ENCODE peak calls at places on chromosomes 11 and 22, in ten cellular contexts. G is A549, L is transverse colon, U is sigmoid colon, D is endothelial cell of umbilical vein, O is uterus, W is IMR-90, F is K562, Y is tibial nerve, T is right lobe of liver. V is an unnamed sample.

GRCh38 chr22:35457729-35458546 is 58.0 kb downstream of the MCM5 start:
- DNase-seq in W (peak; percentile 34), U (no peak), Y (no peak), G (no peak), D (no peak), O (no peak), T (no peak), L (no peak), F (no peak), V (no peak)

GRCh38 chr11:32374261-32374711 is 61.1 kb downstream of the WT1 start:
- DNase-seq in G (peak; percentile 41), F (peak; percentile 75), W (peak; percentile 15), T (no peak), O (peak; percentile 51), D (peak; percentile 35), Y (no peak), U (no peak), L (peak; percentile 48), V (no peak)

GRCh38 chr11:12544986-12545775 is 129.0 kb upstream of the TEAD1 start:
- DNase-seq in D (no peak), W (peak; percentile 59), U (no peak), F (no peak), Y (no peak), T (no peak), O (no peak), L (no peak), G (no peak), V (no peak)

GRCh38 chr11:111718436-111719325 is 47.5 kb downstream of the PPP2R1B start:
- DNase-seq in F (no peak), U (peak; percentile 73), O (no peak), W (peak; percentile 91), L (peak; percentile 57), G (no peak), T (no peak), Y (no peak), D (peak; percentile 87), V (no peak)

GRCh38 chr22:45305456-45306065 is 4.2 kb upstream of the FAM118A start:
- DNase-seq in W (no peak), T (no peak), F (no peak), O (no peak), D (no peak), L (peak; percentile 47), U (no peak), G (no peak), Y (no peak), V (no peak)

GRCh38 chr22:49979587-49980264 is 19.2 kb downstream of the PIM3 start:
- DNase-seq in F (peak; percentile 45), U (no peak), G (peak; percentile 33), L (peak; percentile 53), T (no peak), Y (no peak), O (no peak), D (peak; percentile 53), W (no peak), V (no peak)

GRCh38 chr22:35582218-35582860 is 34.8 kb downstream of the MB start:
- DNase-seq in Y (no peak), T (no peak), D (no peak), G (no peak), U (no peak), L (no peak), W (peak; percentile 68), F (no peak), O (no peak), V (no peak)

GRCh38 chr11:78344676-78345075 is 72.9 kb downstream of the GAB2 start:
- DNase-seq in O (no peak), G (no peak), D (peak; percentile 47), T (no peak), F (no peak), Y (no peak), W (no peak), U (no peak), L (no peak), V (no peak)

GRCh38 chr22:35353318-35353717 is 27.6 kb upstream of the HMOX1 start:
- DNase-seq in F (no peak), L (peak; percentile 46), W (no peak), U (no peak), G (no peak), T (no peak), O (no peak), Y (no peak), D (no peak), V (no peak)

GRCh38 chr11:3133456-3134217 is 31.5 kb downstream of the OSBPL5 start:
- DNase-seq in F (no peak), L (peak; percentile 4), Y (no peak), O (peak; percentile 10), G (no peak), W (no peak), U (peak; percentile 42), D (no peak), T (peak; percentile 48), V (peak; percentile 53)

GRCh38 chr11:61619827-61620226 is 39.0 kb upstream of the SYT7 start:
- DNase-seq in W (no peak), F (no peak), U (no peak), L (no peak), Y (no peak), O (no peak), D (no peak), G (no peak), T (no peak), V (no peak)

GRCh38 chr11:61616443-61616842 is 35.6 kb upstream of the SYT7 start:
- DNase-seq in G (no peak), U (no peak), F (no peak), Y (no peak), W (peak; percentile 85), L (no peak), T (no peak), O (no peak), D (peak; percentile 25), V (no peak)

GRCh38 chr11:61621917-61622585 is 41.2 kb upstream of the SYT7 start:
- DNase-seq in T (no peak), D (no peak), Y (no peak), F (no peak), L (no peak), U (no peak), W (no peak), O (no peak), G (no peak), V (no peak)

GRCh38 chr11:61617515-61617914 is 36.6 kb upstream of the SYT7 start:
- DNase-seq in F (no peak), L (no peak), U (no peak), T (no peak), O (no peak), D (no peak), G (no peak), Y (no peak), W (peak; percentile 29), V (no peak)

DNA sequence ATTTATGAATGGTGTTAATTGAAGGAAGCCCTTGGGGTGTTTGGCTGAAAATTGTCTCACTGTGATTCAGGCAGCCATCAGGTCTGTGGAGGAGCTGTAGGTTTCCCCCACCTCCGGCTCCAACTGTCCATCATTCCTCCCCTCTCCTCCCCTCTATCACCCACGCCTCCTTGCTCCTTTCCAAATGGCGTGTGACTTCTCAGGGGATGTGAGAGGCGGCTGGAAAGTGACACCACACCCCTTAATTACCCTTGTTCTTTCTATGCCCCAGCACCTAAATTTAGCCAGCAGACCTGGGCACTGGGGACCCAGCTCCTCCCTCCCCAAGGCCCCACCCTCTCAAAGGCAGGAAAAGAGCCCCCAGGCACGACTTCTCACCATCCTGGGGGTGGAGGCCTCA is 38.1 kb upstream of the SYT7 start:
- DNase-seq in O (no peak), Y (no peak), W (no peak), F (no peak), D (no peak), G (no peak), T (no peak), L (no peak), U (no peak), V (no peak)
- TF ChIP-seq POLR2A in O (no peak), Y (no peak), W (no peak), F (no peak), D (no peak), G (no peak), T (no peak), L (no peak), U (no peak), V (no peak)

DNA sequence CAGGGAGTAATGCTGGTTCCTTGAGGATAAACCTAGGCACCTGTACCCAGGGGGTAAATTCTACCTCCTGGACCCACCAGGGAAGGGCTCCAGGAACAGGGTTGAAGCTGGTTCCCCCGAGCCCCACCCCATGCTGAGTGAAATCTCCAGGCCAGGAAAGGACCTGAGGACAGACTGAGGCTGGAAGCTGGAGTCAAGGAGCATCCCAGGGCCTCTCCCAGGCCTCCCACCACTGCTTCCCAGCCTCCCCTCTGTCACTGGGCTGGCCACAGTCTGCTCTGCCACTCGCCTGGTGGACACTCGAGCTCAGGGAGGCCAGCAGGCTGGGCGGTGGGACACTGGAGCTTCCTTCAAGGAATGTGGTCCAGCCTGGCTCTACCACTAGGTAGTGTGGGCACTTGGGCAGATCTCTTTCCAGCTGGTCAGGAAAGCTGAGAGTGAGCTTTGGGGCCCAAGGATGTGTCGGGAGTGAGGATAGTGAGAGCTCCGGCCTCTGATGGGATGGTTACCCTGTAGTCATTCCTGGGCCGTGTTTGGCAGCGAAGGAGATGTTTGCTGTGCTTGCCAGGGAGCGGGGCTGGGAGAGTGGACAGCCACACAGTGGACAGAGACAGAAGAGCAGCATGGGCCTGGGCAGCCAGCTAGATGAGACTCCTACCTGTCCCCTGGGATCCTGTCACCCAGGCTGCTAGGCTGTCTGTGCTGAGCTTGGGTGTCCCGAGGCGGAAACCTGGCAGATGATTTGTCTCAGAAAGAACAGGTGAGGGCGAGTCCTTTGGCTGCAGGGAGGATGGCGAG is 3.4 kb downstream of the OVOL1 start:
- DNase-seq in W (no peak), D (no peak), T (no peak), L (no peak), F (no peak), Y (no peak), O (no peak), U (no peak), G (no peak), V (no peak)
- H3K4me3 ChIP-seq in W (no peak overlapping the region), D (no peak overlapping the region), T (no peak overlapping the region), L (no peak overlapping the region), F (no peak overlapping the region), Y (no peak overlapping the region), O (no peak overlapping the region), U (no peak overlapping the region), G (no peak overlapping the region), V (no peak overlapping the region)

DNA sequence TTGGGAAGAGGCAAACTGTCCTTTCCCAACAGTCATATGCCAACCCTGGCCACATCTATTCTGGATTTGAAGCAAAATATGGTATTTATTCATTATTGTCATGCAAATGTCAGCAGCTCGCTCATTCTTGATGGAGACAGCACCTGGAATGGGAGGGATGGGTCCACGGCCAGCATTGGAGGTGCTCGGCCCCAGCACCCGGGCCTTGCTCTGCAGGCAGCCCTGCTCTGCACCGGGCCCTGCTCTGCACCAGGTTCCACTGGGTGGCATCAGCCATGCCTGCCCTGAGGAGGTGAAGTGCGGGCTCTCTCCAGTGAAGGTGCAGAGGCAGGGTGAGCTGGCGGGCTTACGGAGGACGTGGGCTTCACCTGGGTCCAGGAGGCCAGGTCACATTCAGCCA is 19.8 kb downstream of the LRP5 start:
- DNase-seq in T (no peak), F (no peak), G (no peak), L (no peak), Y (no peak), W (no peak), U (no peak), O (no peak), D (no peak), V (no peak)
- H3K4me1 ChIP-seq in T (peaks cover 8% of the 10 kb centered on the region), F (peaks cover 9% of the 10 kb centered on the region), G (peaks cover 12% of the 10 kb centered on the region), L (peaks cover 42% of the 10 kb centered on the region), Y (peaks cover 65% of the 10 kb centered on the region), W (peaks cover 18% of the 10 kb centered on the region), U (no peaks in the 10 kb centered on the region), O (peaks cover 4% of the 10 kb centered on the region), D (peaks cover 48% of the 10 kb centered on the region), V (peaks cover 68% of the 10 kb centered on the region)

GRCh38 chr11:34105079-34105956 is at the start of gene NAT10:
- DNase-seq in T (peak; percentile 97), O (peak; percentile 98), W (peak; percentile 99), U (peak; percentile 99), L (peak; percentile 98), D (peak; percentile 99), G (peak; percentile 95), Y (peak; percentile 92), F (peak; percentile 91), V (peak; percentile 97)
- TF ChIP-seq POLR2A in T (peak; percentile 79), O (peak; percentile 74), W (peak; percentile 80), U (peak; percentile 69), L (peak; percentile 93), D (peak; percentile 99), G (peak; percentile 87), Y (peak; percentile 84), F (peak; percentile 96), V (no peak)

V was measured in heart left ventricle.